ENCODE peak calls at places on chromosomes 5 and 9, in ten cellular contexts. D, N, G, Y, E, A, Z, P, V and S are unnamed samples.

GRCh38 chr5:127396490-127397155 is 106.0 kb downstream of the MEGF10 start:
- DNase-seq in D (no peak), N (no peak), G (no peak), Y (no peak), E (no peak), A (no peak), Z (no peak), P (no peak), V (no peak), S (no peak)

GRCh38 chr9:129208191-129209091 is 30.4 kb upstream of the IER5L start:
- DNase-seq in D (no peak), N (peak; percentile 37), G (no peak), Y (no peak), E (no peak), A (no peak), Z (no peak), P (no peak), V (no peak), S (no peak)

GRCh38 chr5:150616024-150616470 is 24.4 kb upstream of the SYNPO start:
- DNase-seq in D (no peak), N (no peak), G (peak; percentile 82), Y (no peak), E (peak; percentile 80), A (no peak), Z (peak; percentile 82), P (no peak), V (peak; percentile 93), S (no peak)

GRCh38 chr5:24742334-24742733 is 97.6 kb upstream of the CDH10 start:
- DNase-seq in D (no peak), N (no peak), G (no peak), Y (no peak), E (no peak), A (no peak), Z (no peak), P (no peak), V (no peak), S (no peak)

GRCh38 chr9:131082774-131083512 is 13.4 kb upstream of the AIF1L start:
- DNase-seq in D (no peak), N (no peak), G (no peak), Y (no peak), E (no peak), A (no peak), Z (no peak), P (no peak), V (no peak), S (no peak)

GRCh38 chr5:151191661-151192060 is 32.2 kb downstream of the CCDC69 start:
- DNase-seq in D (peak; percentile 13), N (no peak), G (no peak), Y (no peak), E (no peak), A (no peak), Z (no peak), P (no peak), V (no peak), S (peak; percentile 9)

GRCh38 chr5:78647838-78648358 is 674 bp downstream of the LHFPL2 start:
- DNase-seq in D (peak; percentile 67), N (no peak), G (peak; percentile 62), Y (no peak), E (peak; percentile 66), A (peak; percentile 22), Z (peak; percentile 70), P (peak; percentile 90), V (peak; percentile 86), S (no peak)

GRCh38 chr5:147750065-147750464 is 32.5 kb downstream of the JAKMIP2 start:
- DNase-seq in D (no peak), N (no peak), G (no peak), Y (no peak), E (no peak), A (no peak), Z (no peak), P (no peak), V (no peak), S (no peak)

GRCh38 chr9:93072383-93072795 is 13.9 kb downstream of the SUSD3 start:
- DNase-seq in D (no peak), N (no peak), G (peak; percentile 44), Y (peak; percentile 61), E (peak; percentile 79), A (no peak), Z (no peak), P (no peak), V (peak; percentile 51), S (no peak)

GRCh38 chr9:98772364-98773155 is 23.8 kb downstream of the ANKS6 start:
- DNase-seq in D (no peak), N (no peak), G (no peak), Y (no peak), E (no peak), A (no peak), Z (no peak), P (no peak), V (no peak), S (no peak)

GRCh38 chr9:70120834-70121510 is 77.3 kb downstream of the MAMDC2 start:
- DNase-seq in D (peak; percentile 86), N (no peak), G (peak; percentile 37), Y (peak; percentile 85), E (peak; percentile 65), A (peak; percentile 50), Z (peak; percentile 66), P (peak; percentile 90), V (peak; percentile 92), S (peak; percentile 94)

GRCh38 chr9:96219615-96220257 is 82.2 kb downstream of the HSD17B3 start:
- DNase-seq in D (no peak), N (peak; percentile 31), G (peak; percentile 35), Y (no peak), E (peak; percentile 62), A (no peak), Z (peak; percentile 58), P (peak; percentile 86), V (peak; percentile 83), S (peak; percentile 77)

GRCh38 chr9:98430535-98430934 is 175.1 kb upstream of the TBC1D2 start:
- DNase-seq in D (no peak), N (no peak), G (peak; percentile 11), Y (no peak), E (no peak), A (no peak), Z (no peak), P (no peak), V (no peak), S (no peak)

GRCh38 chr9:38686923-38687322 is 33.0 kb downstream of the FAM240B start:
- DNase-seq in D (no peak), N (no peak), G (no peak), Y (no peak), E (no peak), A (no peak), Z (no peak), P (no peak), V (no peak), S (peak; percentile 42)
- H3K27ac ChIP-seq in D (no peak overlapping the region), N (no peak overlapping the region), G (peak overlapping the region; percentile 40), Y (no peak overlapping the region), E (no peak overlapping the region), A (peak overlapping the region; percentile 69), Z (no peak overlapping the region), P (no peak overlapping the region), V (no peak overlapping the region), S (peak overlapping the region; percentile 16)

DNA sequence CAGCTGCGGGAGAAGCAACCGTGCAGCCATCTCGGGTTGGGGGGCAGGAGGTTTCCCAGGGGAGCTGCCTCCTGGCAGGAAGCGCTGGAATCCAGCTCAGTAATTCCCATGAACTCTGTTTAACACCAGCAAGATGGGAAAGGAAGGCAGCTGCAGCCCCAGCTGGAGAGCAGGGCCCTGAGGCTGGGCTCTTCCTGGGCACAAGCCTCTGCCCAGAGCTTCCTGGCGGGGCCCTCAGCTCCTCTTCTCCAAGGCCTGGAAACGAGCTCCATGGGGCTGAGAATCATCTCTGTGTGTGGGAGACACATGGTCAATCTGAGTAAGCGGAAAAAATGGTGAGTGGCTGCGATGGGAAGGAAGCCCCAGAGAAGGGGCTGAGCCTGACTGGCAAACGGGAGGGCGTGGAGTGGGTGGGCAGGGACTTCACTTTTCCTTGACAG is 6.3 kb downstream of the MRPL36 start:
- DNase-seq in D (no peak), N (no peak), G (no peak), Y (no peak), E (no peak), A (no peak), Z (no peak), P (peak; percentile 55), V (no peak), S (no peak)
- H3K27ac ChIP-seq in D (no peak overlapping the region), N (peak overlapping the region; percentile 56), G (peak overlapping the region; percentile 37), Y (peak overlapping the region; percentile 57), E (no peak overlapping the region), A (no peak overlapping the region), Z (no peak overlapping the region), P (no peak overlapping the region), V (no peak overlapping the region), S (no peak overlapping the region)

DNA sequence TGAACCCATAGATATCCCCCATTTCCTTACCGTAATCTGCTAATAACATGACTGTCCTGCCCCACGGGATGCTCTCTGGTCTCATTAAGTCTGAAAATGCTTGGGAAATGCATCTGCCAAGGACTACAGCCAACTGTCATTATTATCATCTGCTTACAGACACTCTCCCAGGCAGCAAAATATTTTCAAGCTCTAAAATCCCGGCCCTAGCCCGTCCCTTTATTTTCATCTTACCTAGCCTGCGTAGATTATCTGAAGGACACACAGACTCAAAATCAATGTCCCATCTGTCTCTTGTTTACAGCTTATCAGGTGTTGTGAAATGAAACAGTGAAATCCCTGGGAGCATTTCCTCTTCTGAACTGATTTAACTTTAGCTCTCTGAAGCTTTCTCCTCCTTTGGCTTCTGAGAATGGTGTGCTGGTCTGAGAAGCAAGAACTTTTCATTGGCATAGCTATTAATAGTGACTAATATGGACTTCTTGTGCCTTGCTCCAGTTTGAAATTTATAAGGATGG is 126.9 kb upstream of the OSMR start:
- DNase-seq in D (no peak), N (no peak), G (no peak), Y (no peak), E (no peak), A (no peak), Z (no peak), P (no peak), V (peak; percentile 54), S (no peak)
- H3K27ac ChIP-seq in D (peak overlapping the region; percentile 80), N (no peak overlapping the region), G (peak overlapping the region; percentile 24), Y (no peak overlapping the region), E (peak overlapping the region; percentile 19), A (no peak overlapping the region), Z (no peak overlapping the region), P (no peak overlapping the region), V (peak overlapping the region; percentile 54), S (peak overlapping the region; percentile 53)

GRCh38 chr9:134433101-134433500 is 106.8 kb downstream of the RXRA start:
- DNase-seq in D (peak; percentile 67), N (no peak), G (no peak), Y (no peak), E (no peak), A (no peak), Z (no peak), P (peak; percentile 89), V (peak; percentile 79), S (no peak)

GRCh38 chr9:134435527-134436355 is 109.5 kb downstream of the RXRA start:
- DNase-seq in D (no peak), N (no peak), G (no peak), Y (no peak), E (no peak), A (no peak), Z (no peak), P (no peak), V (no peak), S (no peak)

GRCh38 chr9:134433909-134434895 is 107.9 kb downstream of the RXRA start:
- DNase-seq in D (no peak), N (no peak), G (no peak), Y (no peak), E (no peak), A (no peak), Z (no peak), P (no peak), V (no peak), S (no peak)

GRCh38 chr9:134436356-134436717 is 110.1 kb downstream of the RXRA start:
- DNase-seq in D (no peak), N (no peak), G (no peak), Y (no peak), E (no peak), A (no peak), Z (no peak), P (no peak), V (no peak), S (no peak)

GRCh38 chr9:134434896-134435506 is 108.7 kb downstream of the RXRA start:
- DNase-seq in D (peak; percentile 94), N (no peak), G (peak; percentile 91), Y (peak; percentile 92), E (peak; percentile 99), A (peak; percentile 96), Z (peak; percentile 92), P (peak; percentile 97), V (peak; percentile 99), S (peak; percentile 98)
- H3K27ac ChIP-seq in D (peak overlapping the region; percentile 32), N (no peak overlapping the region), G (peak overlapping the region; percentile 89), Y (peak overlapping the region; percentile 68), E (peak overlapping the region; percentile 85), A (peak overlapping the region; percentile 85), Z (peak overlapping the region; percentile 73), P (peak overlapping the region; percentile 38), V (peak overlapping the region; percentile 91), S (peak overlapping the region; percentile 87)